ENCODE peak calls at places on chromosomes 11 and 22, in nine cellular contexts. One of them, this sample, is unnamed. For H3K36me3, the result is how much of the 10 kb centered on the place peaks cover.

GRCh38 chr11:100981196-100981824 is 148.3 kb downstream of the PGR start:
- DNase-seq in keratinocyte: no peak
- DNase-seq in IMR-90: no peak
- DNase-seq in H7: no peak
- DNase-seq in tibial artery: no peak
- DNase-seq in endothelial cell of umbilical vein: no peak
- DNase-seq in breast epithelium: no peak
- DNase-seq in GM06990: no peak
- DNase-seq in spleen: no peak
- DNase-seq in this sample: no peak

GRCh38 chr22:22933807-22934542 is 46.4 kb downstream of the IGLL5 start:
- DNase-seq in keratinocyte: no peak
- DNase-seq in IMR-90: no peak
- DNase-seq in H7: no peak
- DNase-seq in tibial artery: no peak
- DNase-seq in endothelial cell of umbilical vein: no peak
- DNase-seq in breast epithelium: no peak
- DNase-seq in GM06990: peak
- DNase-seq in spleen: peak
- DNase-seq in this sample: no peak

GRCh38 chr11:69085490-69086095 is 36.9 kb downstream of the TPCN2 start:
- DNase-seq in keratinocyte: no peak
- DNase-seq in IMR-90: no peak
- DNase-seq in H7: no peak
- DNase-seq in tibial artery: no peak
- DNase-seq in endothelial cell of umbilical vein: no peak
- DNase-seq in breast epithelium: no peak
- DNase-seq in GM06990: no peak
- DNase-seq in spleen: no peak
- DNase-seq in this sample: no peak

GRCh38 chr11:101129203-101129943 is at the start of gene PGR:
- DNase-seq in keratinocyte: no peak
- DNase-seq in IMR-90: no peak
- DNase-seq in H7: peak
- DNase-seq in tibial artery: peak
- DNase-seq in endothelial cell of umbilical vein: no peak
- DNase-seq in breast epithelium: peak
- DNase-seq in GM06990: no peak
- DNase-seq in spleen: no peak
- DNase-seq in this sample: no peak

GRCh38 chr11:7851391-7851790 is 54.6 kb upstream of the OR5P2 start:
- DNase-seq in keratinocyte: no peak
- DNase-seq in IMR-90: no peak
- DNase-seq in H7: peak
- DNase-seq in tibial artery: no peak
- DNase-seq in endothelial cell of umbilical vein: no peak
- DNase-seq in breast epithelium: no peak
- DNase-seq in GM06990: no peak
- DNase-seq in spleen: no peak
- DNase-seq in this sample: no peak

GRCh38 chr11:91981995-91982394 is 242.6 kb upstream of the FAT3 start:
- DNase-seq in keratinocyte: no peak
- DNase-seq in IMR-90: peak
- DNase-seq in H7: no peak
- DNase-seq in tibial artery: peak
- DNase-seq in endothelial cell of umbilical vein: no peak
- DNase-seq in breast epithelium: peak
- DNase-seq in GM06990: no peak
- DNase-seq in spleen: no peak
- DNase-seq in this sample: no peak

GRCh38 chr11:46001427-46002049 is 79.1 kb downstream of the LARGE2 start:
- DNase-seq in keratinocyte: no peak
- DNase-seq in IMR-90: peak
- DNase-seq in H7: no peak
- DNase-seq in tibial artery: no peak
- DNase-seq in endothelial cell of umbilical vein: peak
- DNase-seq in breast epithelium: no peak
- DNase-seq in GM06990: no peak
- DNase-seq in spleen: no peak
- DNase-seq in this sample: no peak

GRCh38 chr11:19628018-19628417 is 84.6 kb upstream of the NAV2 start:
- DNase-seq in keratinocyte: no peak
- DNase-seq in IMR-90: peak
- DNase-seq in H7: no peak
- DNase-seq in tibial artery: peak
- DNase-seq in endothelial cell of umbilical vein: peak
- DNase-seq in breast epithelium: peak
- DNase-seq in GM06990: no peak
- DNase-seq in spleen: no peak
- DNase-seq in this sample: no peak

GRCh38 chr11:61362542-61362875 is 335 bp downstream of the TMEM138 start:
- DNase-seq in keratinocyte: no peak
- DNase-seq in IMR-90: peak
- DNase-seq in H7: peak
- DNase-seq in tibial artery: no peak
- DNase-seq in endothelial cell of umbilical vein: no peak
- DNase-seq in breast epithelium: no peak
- DNase-seq in GM06990: no peak
- DNase-seq in spleen: no peak
- DNase-seq in this sample: no peak

GRCh38 chr22:20960609-20961008 is 6.4 kb upstream of the AIFM3 start:
- DNase-seq in keratinocyte: no peak
- DNase-seq in IMR-90: no peak
- DNase-seq in H7: no peak
- DNase-seq in tibial artery: no peak
- DNase-seq in endothelial cell of umbilical vein: no peak
- DNase-seq in breast epithelium: no peak
- DNase-seq in GM06990: no peak
- DNase-seq in spleen: peak
- DNase-seq in this sample: no peak

GRCh38 chr22:40620464-40621046 is 16.0 kb downstream of the MRTFA start:
- DNase-seq in keratinocyte: peak
- DNase-seq in IMR-90: peak
- DNase-seq in H7: no peak
- DNase-seq in tibial artery: no peak
- DNase-seq in endothelial cell of umbilical vein: no peak
- DNase-seq in breast epithelium: no peak
- DNase-seq in GM06990: no peak
- DNase-seq in spleen: no peak
- DNase-seq in this sample: no peak

GRCh38 chr11:110297082-110297725 is 790 bp upstream of the RDX start:
- DNase-seq in keratinocyte: no peak
- DNase-seq in IMR-90: peak
- DNase-seq in H7: peak
- DNase-seq in tibial artery: no peak
- DNase-seq in endothelial cell of umbilical vein: no peak
- DNase-seq in breast epithelium: no peak
- DNase-seq in GM06990: no peak
- DNase-seq in spleen: no peak
- DNase-seq in this sample: no peak

GRCh38 chr11:60504219-60504618 is 11.0 kb upstream of the MS4A13 start:
- DNase-seq in keratinocyte: no peak
- DNase-seq in IMR-90: no peak
- DNase-seq in H7: no peak
- DNase-seq in tibial artery: no peak
- DNase-seq in endothelial cell of umbilical vein: no peak
- DNase-seq in breast epithelium: no peak
- DNase-seq in GM06990: no peak
- DNase-seq in spleen: no peak
- DNase-seq in this sample: peak

GRCh38 chr11:117998664-117999353 is 12.6 kb downstream of the IL10RA start:
- DNase-seq in keratinocyte: no peak
- DNase-seq in IMR-90: no peak
- DNase-seq in H7: no peak
- DNase-seq in tibial artery: peak
- DNase-seq in endothelial cell of umbilical vein: no peak
- DNase-seq in breast epithelium: no peak
- DNase-seq in GM06990: no peak
- DNase-seq in spleen: peak
- DNase-seq in this sample: no peak

GRCh38 chr11:118000067-118000849 is 14.1 kb downstream of the IL10RA start:
- DNase-seq in keratinocyte: no peak
- DNase-seq in IMR-90: no peak
- DNase-seq in H7: no peak
- DNase-seq in tibial artery: peak
- DNase-seq in endothelial cell of umbilical vein: no peak
- DNase-seq in breast epithelium: no peak
- DNase-seq in GM06990: no peak
- DNase-seq in spleen: peak
- DNase-seq in this sample: no peak

GRCh38 chr11:118000850-118001228 is 14.6 kb downstream of the IL10RA start:
- DNase-seq in keratinocyte: no peak
- DNase-seq in IMR-90: no peak
- DNase-seq in H7: no peak
- DNase-seq in tibial artery: no peak
- DNase-seq in endothelial cell of umbilical vein: no peak
- DNase-seq in breast epithelium: no peak
- DNase-seq in GM06990: no peak
- DNase-seq in spleen: no peak
- DNase-seq in this sample: no peak

GRCh38 chr11:117998201-117998579 is 12.0 kb downstream of the IL10RA start:
- DNase-seq in keratinocyte: no peak
- DNase-seq in IMR-90: no peak
- DNase-seq in H7: no peak
- DNase-seq in tibial artery: no peak
- DNase-seq in endothelial cell of umbilical vein: no peak
- DNase-seq in breast epithelium: no peak
- DNase-seq in GM06990: peak
- DNase-seq in spleen: no peak
- DNase-seq in this sample: no peak

DNA sequence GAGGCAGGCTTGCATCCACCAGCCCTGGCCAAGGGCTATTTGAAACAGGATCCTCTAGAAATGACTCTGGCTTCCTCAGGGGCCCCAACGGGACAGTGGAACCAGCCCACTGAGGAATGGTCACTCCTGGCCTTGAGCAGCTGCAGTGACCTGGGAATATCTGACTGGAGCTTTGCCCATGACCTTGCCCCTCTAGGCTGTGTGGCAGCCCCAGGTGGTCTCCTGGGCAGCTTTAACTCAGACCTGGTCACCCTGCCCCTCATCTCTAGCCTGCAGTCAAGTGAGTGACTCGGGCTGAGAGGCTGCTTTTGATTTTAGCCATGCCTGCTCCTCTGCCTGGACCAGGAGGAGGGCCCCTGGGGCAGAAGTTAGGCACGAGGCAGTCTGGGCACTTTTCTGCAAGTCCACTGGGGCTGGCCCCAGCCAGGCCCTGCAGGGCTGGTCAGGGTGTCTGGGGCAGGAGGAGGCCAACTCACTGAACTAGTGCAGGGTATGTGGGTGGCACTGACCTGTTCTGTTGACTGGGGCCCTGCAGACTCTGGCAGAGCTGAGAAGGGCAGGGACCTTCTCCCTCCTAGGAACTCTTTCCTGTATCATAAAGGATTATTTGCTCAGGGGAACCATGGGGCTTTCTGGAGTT is 13.3 kb downstream of the IL10RA start:
- DNase-seq in keratinocyte: no peak
- DNase-seq in IMR-90: no peak
- DNase-seq in H7: no peak
- DNase-seq in tibial artery: peak
- DNase-seq in endothelial cell of umbilical vein: no peak
- DNase-seq in breast epithelium: no peak
- DNase-seq in GM06990: no peak
- DNase-seq in spleen: peak
- DNase-seq in this sample: no peak
- H3K36me3 ChIP-seq in keratinocyte: under half
- H3K36me3 ChIP-seq in IMR-90: under half
- H3K36me3 ChIP-seq in H7: under half
- H3K36me3 ChIP-seq in tibial artery: under half
- H3K36me3 ChIP-seq in endothelial cell of umbilical vein: under half
- H3K36me3 ChIP-seq in breast epithelium: under half
- H3K36me3 ChIP-seq in GM06990: under half
- H3K36me3 ChIP-seq in spleen: under half
- H3K36me3 ChIP-seq in this sample: under half

GRCh38 chr11:62627718-62628117 is 5.9 kb upstream of the B3GAT3 start:
- DNase-seq in keratinocyte: no peak
- DNase-seq in IMR-90: no peak
- DNase-seq in H7: no peak
- DNase-seq in tibial artery: no peak
- DNase-seq in endothelial cell of umbilical vein: no peak
- DNase-seq in breast epithelium: no peak
- DNase-seq in GM06990: no peak
- DNase-seq in spleen: no peak
- DNase-seq in this sample: no peak

DNA sequence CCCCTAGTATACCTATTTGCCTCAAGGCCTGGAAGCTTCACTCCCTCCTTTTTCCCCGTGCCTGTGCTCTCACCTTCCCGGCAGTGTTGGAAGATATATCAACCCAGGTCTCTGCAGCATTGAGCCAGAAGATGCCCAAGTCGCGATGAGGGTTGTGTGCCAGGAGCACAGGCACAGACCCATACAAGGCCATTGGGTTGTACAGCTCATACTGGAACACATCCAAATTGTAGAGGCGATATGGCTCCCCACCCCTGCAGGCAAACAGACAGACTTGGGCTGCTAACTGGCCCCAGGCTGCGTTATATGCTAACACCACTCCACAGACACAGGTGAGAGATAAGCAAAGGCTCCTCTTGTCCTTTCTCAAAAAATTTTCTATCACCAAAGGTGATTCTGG is 10.7 kb upstream of the B3GAT3 start:
- DNase-seq in keratinocyte: no peak
- DNase-seq in IMR-90: no peak
- DNase-seq in H7: no peak
- DNase-seq in tibial artery: no peak
- DNase-seq in endothelial cell of umbilical vein: no peak
- DNase-seq in breast epithelium: no peak
- DNase-seq in GM06990: no peak
- DNase-seq in spleen: no peak
- DNase-seq in this sample: no peak
- H3K36me3 ChIP-seq in keratinocyte: half or more
- H3K36me3 ChIP-seq in IMR-90: half or more
- H3K36me3 ChIP-seq in H7: half or more
- H3K36me3 ChIP-seq in tibial artery: half or more
- H3K36me3 ChIP-seq in endothelial cell of umbilical vein: half or more
- H3K36me3 ChIP-seq in breast epithelium: under half
- H3K36me3 ChIP-seq in GM06990: half or more
- H3K36me3 ChIP-seq in spleen: under half
- H3K36me3 ChIP-seq in this sample: under half

DNA sequence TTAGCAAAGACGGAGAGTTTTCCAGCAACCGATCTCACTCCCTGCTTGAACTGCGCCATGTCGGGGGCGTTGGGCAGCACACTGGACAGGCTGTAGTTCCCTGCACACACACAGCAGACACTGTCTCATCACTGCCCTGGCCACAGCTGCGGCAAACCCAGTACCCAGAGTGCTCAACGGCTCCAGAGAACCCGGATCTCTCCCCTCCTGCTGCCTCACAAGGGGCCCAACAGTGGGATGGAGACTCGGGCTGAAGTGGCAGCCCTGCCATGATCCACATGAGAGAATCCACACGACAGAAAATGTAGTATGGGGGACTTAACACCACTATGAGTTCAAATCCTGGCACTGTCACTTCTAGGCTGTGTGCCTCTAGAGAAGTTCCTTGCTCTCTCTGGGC is 58.0 kb downstream of the ARFGAP3 start:
- DNase-seq in keratinocyte: no peak
- DNase-seq in IMR-90: no peak
- DNase-seq in H7: no peak
- DNase-seq in tibial artery: no peak
- DNase-seq in endothelial cell of umbilical vein: no peak
- DNase-seq in breast epithelium: no peak
- DNase-seq in GM06990: no peak
- DNase-seq in spleen: no peak
- DNase-seq in this sample: no peak
- H3K36me3 ChIP-seq in keratinocyte: under half
- H3K36me3 ChIP-seq in IMR-90: half or more
- H3K36me3 ChIP-seq in H7: under half
- H3K36me3 ChIP-seq in tibial artery: half or more
- H3K36me3 ChIP-seq in endothelial cell of umbilical vein: under half
- H3K36me3 ChIP-seq in breast epithelium: under half
- H3K36me3 ChIP-seq in GM06990: under half
- H3K36me3 ChIP-seq in spleen: under half
- H3K36me3 ChIP-seq in this sample: under half

GRCh38 chr11:34157163-34157562 is 51.7 kb downstream of the NAT10 start:
- DNase-seq in keratinocyte: no peak
- DNase-seq in IMR-90: no peak
- DNase-seq in H7: no peak
- DNase-seq in tibial artery: no peak
- DNase-seq in endothelial cell of umbilical vein: no peak
- DNase-seq in breast epithelium: no peak
- DNase-seq in GM06990: no peak
- DNase-seq in spleen: no peak
- DNase-seq in this sample: no peak
- H3K36me3 ChIP-seq in keratinocyte: under half
- H3K36me3 ChIP-seq in IMR-90: under half
- H3K36me3 ChIP-seq in H7: under half
- H3K36me3 ChIP-seq in tibial artery: under half
- H3K36me3 ChIP-seq in endothelial cell of umbilical vein: under half
- H3K36me3 ChIP-seq in breast epithelium: under half
- H3K36me3 ChIP-seq in GM06990: under half
- H3K36me3 ChIP-seq in spleen: under half
- H3K36me3 ChIP-seq in this sample: under half